ENCODE peak calls at places on chromosome 11, in seven cellular contexts. J is Right ventricle myocardium superior, U is H7, S is mesendoderm, K is BE2C, D is AG10803, O is cerebellar cortex. A is an unnamed sample.

GRCh38 chr11:119376197-119376847 is 5.2 kb downstream of the USP2 start:
- DNase-seq in K (peak; percentile 39), O (no peak), D (no peak), J (peak; percentile 74), U (peak; percentile 59), S (no peak), A (no peak)

GRCh38 chr11:117059611-117060010 is 38.6 kb downstream of the SIK3 start:
- DNase-seq in O (no peak), D (no peak), K (no peak), U (no peak), S (no peak), J (no peak), A (no peak)

GRCh38 chr11:76614471-76615183 is 55.9 kb downstream of the LRRC32 start:
- DNase-seq in U (no peak), O (peak; percentile 87), S (peak; percentile 33), K (peak; percentile 63), D (peak; percentile 62), J (peak; percentile 80), A (peak; percentile 57)

GRCh38 chr11:15525582-15525981 is 410.9 kb downstream of the INSC start:
- DNase-seq in U (no peak), D (no peak), J (no peak), O (no peak), S (no peak), K (no peak), A (no peak)

GRCh38 chr11:94623120-94623735 is 56.1 kb downstream of the PIWIL4 start:
- DNase-seq in K (peak; percentile 75), O (peak; percentile 79), D (peak; percentile 80), U (peak; percentile 76), J (no peak), S (peak; percentile 96), A (peak; percentile 83)

GRCh38 chr11:26187639-26188038 is 144.3 kb upstream of the ANO3 start:
- DNase-seq in O (no peak), D (peak; percentile 88), S (peak; percentile 26), U (no peak), K (no peak), J (no peak), A (peak; percentile 76)

GRCh38 chr11:76579047-76579751 is 91.3 kb downstream of the LRRC32 start:
- DNase-seq in D (no peak), J (peak; percentile 67), U (peak; percentile 68), K (no peak), O (no peak), S (peak; percentile 61), A (peak; percentile 76)

GRCh38 chr11:65865550-65866172 is 5.4 kb downstream of the MUS81 start:
- DNase-seq in D (no peak), O (no peak), U (no peak), J (peak; percentile 32), S (no peak), K (no peak), A (no peak)

GRCh38 chr11:47033439-47033838 is 96.9 kb downstream of the CSTPP1 start:
- DNase-seq in S (peak; percentile 60), O (no peak), J (no peak), D (peak; percentile 62), K (no peak), U (no peak), A (no peak)